ENCODE peak calls at places on chromosomes 12 and 14, in seven cellular contexts. E is GM13976, M is kidney, N is uterus, S is right atrium auricular region, W is mesothelial cell of epicardium, T is heart left ventricle. U is an unnamed sample.

GRCh38 chr12:4037747-4038312 is 164.6 kb upstream of the PARP11 start:
- DNase-seq in E (peak; percentile 40), M (no peak), N (peak; percentile 45), S (no peak), W (no peak), T (peak; percentile 34), U (no peak)

GRCh38 chr14:104383088-104383805 is 196.3 kb upstream of the C14orf180 start:
- DNase-seq in E (peak; percentile 23), M (peak; percentile 41), N (no peak), S (no peak), W (no peak), T (no peak), U (no peak)

GRCh38 chr14:38743941-38744611 is 359.0 kb downstream of the SEC23A start:
- DNase-seq in E (no peak), M (no peak), N (no peak), S (no peak), W (no peak), T (no peak), U (no peak)

GRCh38 chr14:60266021-60266937 is 17.3 kb downstream of the PPM1A start:
- DNase-seq in E (no peak), M (no peak), N (no peak), S (no peak), W (no peak), T (no peak), U (no peak)

GRCh38 chr14:89327771-89328212 is 89.2 kb downstream of the FOXN3 start:
- DNase-seq in E (no peak), M (no peak), N (no peak), S (no peak), W (no peak), T (no peak), U (no peak)

GRCh38 chr12:66269757-66270383 is 32.4 kb upstream of the HELB start:
- DNase-seq in E (peak; percentile 40), M (no peak), N (no peak), S (no peak), W (no peak), T (no peak), U (no peak)

GRCh38 chr14:69315302-69315701 is 55.3 kb downstream of the GALNT16 start:
- DNase-seq in E (no peak), M (peak; percentile 25), N (peak; percentile 49), S (no peak), W (no peak), T (peak; percentile 17), U (peak; percentile 36)

GRCh38 chr12:122836027-122836921 is 1.0 kb downstream of the HIP1R start:
- DNase-seq in E (peak; percentile 81), M (peak; percentile 80), N (no peak), S (no peak), W (no peak), T (no peak), U (peak; percentile 37)

GRCh38 chr12:126480396-126480795 is 1415.2 kb downstream of the AACS start:
- DNase-seq in E (no peak), M (no peak), N (no peak), S (no peak), W (no peak), T (no peak), U (no peak)

GRCh38 chr12:53224897-53225634 is 6.9 kb downstream of the RARG start:
- DNase-seq in E (no peak), M (peak; percentile 12), N (no peak), S (no peak), W (no peak), T (no peak), U (no peak)

GRCh38 chr14:52377940-52378339 is 63.8 kb downstream of the PTGER2 start:
- DNase-seq in E (no peak), M (no peak), N (no peak), S (no peak), W (no peak), T (no peak), U (no peak)

GRCh38 chr14:101780887-101781239 is 19.4 kb downstream of the PPP2R5C start:
- DNase-seq in E (no peak), M (no peak), N (no peak), S (no peak), W (no peak), T (no peak), U (no peak)

GRCh38 chr12:120892265-120892664 is 11.9 kb downstream of the SPPL3 start:
- DNase-seq in E (no peak), M (no peak), N (no peak), S (no peak), W (no peak), T (no peak), U (no peak)

GRCh38 chr12:99916555-99916954 is 68.2 kb downstream of the ANKS1B start:
- DNase-seq in E (no peak), M (no peak), N (no peak), S (no peak), W (no peak), T (no peak), U (no peak)

GRCh38 chr14:74616507-74616906 is 4.5 kb upstream of the LTBP2 start:
- DNase-seq in E (no peak), M (no peak), N (no peak), S (no peak), W (no peak), T (no peak), U (no peak)

GRCh38 chr12:132940071-132940719 is 15.9 kb downstream of the ZNF605 start:
- DNase-seq in E (no peak), M (no peak), N (no peak), S (no peak), W (no peak), T (no peak), U (no peak)

GRCh38 chr12:108312885-108313203 is 26.3 kb downstream of the CMKLR1 start:
- DNase-seq in E (no peak), M (peak; percentile 91), N (no peak), S (no peak), W (no peak), T (peak; percentile 68), U (no peak)

GRCh38 chr12:88570103-88570502 is 10.2 kb downstream of the KITLG start:
- DNase-seq in E (no peak), M (no peak), N (no peak), S (no peak), W (no peak), T (no peak), U (no peak)

GRCh38 chr14:99612737-99613330 is 8.8 kb upstream of the CCDC85C start:
- DNase-seq in E (no peak), M (peak; percentile 86), N (no peak), S (no peak), W (no peak), T (no peak), U (no peak)

DNA sequence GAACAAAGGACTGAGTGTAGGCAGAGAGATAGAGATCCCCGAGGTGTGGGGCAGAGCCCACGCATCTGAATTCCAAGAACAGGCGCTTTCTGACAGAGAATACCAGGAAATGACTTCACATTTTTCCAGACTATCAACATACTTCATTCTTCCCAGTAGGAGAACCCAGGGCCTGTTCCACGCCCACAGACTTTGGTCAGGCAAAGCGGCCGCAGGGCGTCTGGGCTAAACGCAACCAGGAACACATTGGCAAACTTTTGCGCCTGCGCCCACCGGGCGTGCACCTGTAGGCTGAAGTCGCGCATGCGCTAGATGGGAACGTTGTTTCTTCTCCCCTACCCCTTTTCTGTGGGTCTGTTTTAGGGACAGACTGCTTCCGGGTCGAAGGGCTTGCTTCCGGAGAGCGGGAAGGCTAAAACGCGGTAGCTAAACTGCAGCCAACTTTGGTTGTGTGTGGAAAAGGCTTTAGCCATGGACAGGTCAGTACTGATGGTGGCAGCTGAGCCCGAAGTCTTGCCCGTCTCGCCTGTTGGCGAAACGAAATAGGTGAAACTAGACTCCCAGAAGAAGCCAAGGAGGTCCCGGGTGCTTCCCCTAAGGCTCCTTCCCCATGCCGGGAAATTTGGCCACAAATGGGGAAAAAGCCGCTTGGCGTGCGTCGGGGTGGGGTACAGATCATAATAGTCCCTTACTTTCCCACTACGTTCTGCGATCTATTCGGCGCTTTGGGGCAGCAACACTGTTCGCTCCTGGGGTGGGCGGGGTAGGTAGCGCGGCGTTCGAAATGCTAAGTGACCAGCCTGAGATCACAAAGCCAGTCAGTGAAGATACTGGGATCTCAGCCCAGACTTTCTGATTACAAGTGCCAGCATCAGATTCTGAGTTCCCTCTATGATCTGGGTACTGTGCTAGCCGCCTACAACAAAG is at the start of gene NUP107:
- DNase-seq in E (peak; percentile 92), M (peak; percentile 99), N (peak; percentile 99), S (peak; percentile 99), W (peak; percentile 99), T (peak; percentile 98), U (peak; percentile 98)
- TF ChIP-seq CTCF in E (no peak), M (no peak), N (no peak), S (no peak), W (no peak), T (no peak), U (no peak)

DNA sequence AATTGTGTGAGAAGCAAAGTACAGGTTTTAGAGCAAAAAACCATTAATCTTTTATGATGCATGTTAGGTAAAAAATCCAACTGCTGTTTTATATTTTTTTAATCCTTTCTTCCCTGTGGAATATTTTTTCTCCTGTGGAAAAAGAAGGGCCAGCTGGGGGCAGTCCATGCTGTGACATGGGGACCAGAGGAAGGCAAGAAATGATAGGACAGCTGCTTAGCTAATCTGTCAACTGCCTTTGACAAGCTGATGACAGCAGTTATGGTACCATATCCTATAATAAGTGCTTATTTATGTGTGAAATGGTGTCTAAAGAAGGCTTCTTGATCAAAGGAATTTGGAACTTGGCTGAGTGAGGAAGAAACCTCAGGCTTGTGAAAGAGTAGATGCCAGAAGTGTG is 452.4 kb upstream of the NOVA1 start:
- DNase-seq in E (no peak), M (no peak), N (no peak), S (no peak), W (no peak), T (no peak), U (no peak)
- TF ChIP-seq CTCF in E (no peak), M (no peak), N (no peak), S (no peak), W (no peak), T (no peak), U (no peak)

GRCh38 chr12:75508159-75508558 is 3.2 kb downstream of the KRR1 start:
- DNase-seq in E (no peak), M (no peak), N (no peak), S (no peak), W (no peak), T (no peak), U (no peak)

GRCh38 chr12:75509621-75510020 is 1.8 kb downstream of the KRR1 start:
- DNase-seq in E (no peak), M (no peak), N (no peak), S (no peak), W (no peak), T (no peak), U (no peak)

GRCh38 chr12:75505706-75506312 is 5.6 kb downstream of the KRR1 start:
- DNase-seq in E (no peak), M (no peak), N (no peak), S (no peak), W (no peak), T (no peak), U (no peak)

GRCh38 chr12:75511116-75512048 is at the start of gene KRR1:
- DNase-seq in E (peak; percentile 53), M (peak; percentile 96), N (peak; percentile 91), S (peak; percentile 96), W (peak; percentile 67), T (peak; percentile 93), U (peak; percentile 89)
- TF ChIP-seq CTCF in E (no peak), M (no peak), N (no peak), S (no peak), W (no peak), T (no peak), U (no peak)

DNA sequence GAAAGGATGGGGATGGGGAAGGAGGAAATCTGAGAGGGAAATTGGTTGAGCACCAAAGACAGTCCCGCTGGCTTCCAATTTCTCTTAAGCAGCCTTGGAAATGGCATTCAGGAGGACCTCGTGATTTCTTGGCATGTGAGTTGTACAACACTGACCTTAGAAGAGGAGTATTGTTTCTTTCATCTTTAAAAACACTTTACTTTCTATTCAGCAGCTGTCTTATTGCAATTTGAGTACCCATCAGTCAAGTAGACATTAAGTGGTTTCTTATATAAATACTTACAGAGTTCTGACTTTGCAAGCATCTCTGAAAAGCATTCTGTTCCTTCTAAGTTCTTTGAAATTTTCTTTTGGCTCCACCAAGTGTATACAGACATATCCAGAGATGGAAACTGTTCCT is 83.2 kb downstream of the LMNTD1 start:
- DNase-seq in E (no peak), M (no peak), N (no peak), S (no peak), W (no peak), T (no peak), U (no peak)
- TF ChIP-seq CTCF in E (no peak), M (no peak), N (no peak), S (no peak), W (no peak), T (no peak), U (no peak)

U was measured in right lobe of liver.